ENCODE peak calls at places on chromosome 11, in eight cellular contexts. Y is psoas muscle; I is H7; G is small intestine; F is mammary epithelial cell; U is right lobe of liver; R is naive thymus-derived CD4-positive, alpha-beta T cell; Q is right atrium auricular region. V is an unnamed sample. For H3K36me3, the result is how much of the 10 kb centered on the place peaks cover.

GRCh38 chr11:7672960-7673723 is at the start of gene CYB5R2:
- DNase-seq in Y (peak), I (peak), G (peak), F (no peak), U (peak), R (no peak), Q (no peak), V (no peak)

GRCh38 chr11:103610435-103610834 is 426.0 kb upstream of the DDI1 start:
- DNase-seq in Y (no peak), I (no peak), G (no peak), F (no peak), U (no peak), R (no peak), Q (no peak), V (no peak)

GRCh38 chr11:2931771-2932738 is 2.8 kb upstream of the PHLDA2 start:
- DNase-seq in Y (peak), I (peak), G (no peak), F (peak), U (no peak), R (no peak), Q (no peak), V (no peak)

GRCh38 chr11:69325446-69325845 is 31.5 kb downstream of the MYEOV start:
- DNase-seq in Y (no peak), I (no peak), G (no peak), F (no peak), U (peak), R (no peak), Q (no peak), V (no peak)

GRCh38 chr11:6219359-6219758 is 14.0 kb downstream of the C11orf42 start:
- DNase-seq in Y (no peak), I (no peak), G (peak), F (peak), U (no peak), R (no peak), Q (peak), V (no peak)

GRCh38 chr11:48172818-48173609 is 43.6 kb upstream of the OR4B1 start:
- DNase-seq in Y (peak), I (peak), G (peak), F (peak), U (peak), R (peak), Q (peak), V (peak)

GRCh38 chr11:58513747-58514367 is 6.0 kb upstream of the OR5B21 start:
- DNase-seq in Y (peak), I (peak), G (peak), F (peak), U (no peak), R (no peak), Q (no peak), V (peak)

GRCh38 chr11:64438986-64439771 is 80.2 kb downstream of the RPS6KA4 start:
- DNase-seq in Y (no peak), I (peak), G (no peak), F (peak), U (no peak), R (no peak), Q (no peak), V (no peak)

GRCh38 chr11:59559886-59560285 is 48.5 kb downstream of the OR4D9 start:
- DNase-seq in Y (no peak), I (peak), G (no peak), F (no peak), U (no peak), R (no peak), Q (no peak), V (no peak)

GRCh38 chr11:17439316-17439782 is 37.3 kb downstream of the ABCC8 start:
- DNase-seq in Y (no peak), I (peak), G (peak), F (no peak), U (no peak), R (no peak), Q (no peak), V (no peak)

GRCh38 chr11:70209391-70209912 is 6.4 kb downstream of the FADD start:
- DNase-seq in Y (no peak), I (no peak), G (no peak), F (no peak), U (no peak), R (no peak), Q (no peak), V (no peak)

GRCh38 chr11:47330002-47330911 is 22.2 kb downstream of the MYBPC3 start:
- DNase-seq in Y (peak), I (peak), G (peak), F (no peak), U (no peak), R (no peak), Q (no peak), V (no peak)

GRCh38 chr11:117815262-117815803 is 9.2 kb downstream of the FXYD2 start:
- DNase-seq in Y (peak), I (no peak), G (peak), F (no peak), U (no peak), R (peak), Q (no peak), V (peak)

GRCh38 chr11:719214-720016 is 13.4 kb downstream of the EPS8L2 start:
- DNase-seq in Y (no peak), I (peak), G (no peak), F (no peak), U (no peak), R (no peak), Q (no peak), V (no peak)

GRCh38 chr11:66432597-66432996 is 6.1 kb downstream of the MRPL11 start:
- DNase-seq in Y (no peak), I (no peak), G (no peak), F (no peak), U (no peak), R (no peak), Q (no peak), V (no peak)

GRCh38 chr11:75028321-75029097 is 39.8 kb downstream of the NEU3 start:
- DNase-seq in Y (no peak), I (no peak), G (no peak), F (no peak), U (no peak), R (no peak), Q (no peak), V (no peak)

GRCh38 chr11:128565881-128566280 is 21.5 kb downstream of the ETS1 start:
- DNase-seq in Y (no peak), I (no peak), G (peak), F (no peak), U (no peak), R (no peak), Q (no peak), V (no peak)

GRCh38 chr11:35307221-35307621 is 112.1 kb downstream of the SLC1A2 start:
- DNase-seq in Y (no peak), I (no peak), G (no peak), F (no peak), U (no peak), R (no peak), Q (no peak), V (no peak)

GRCh38 chr11:130314184-130314748 is 451 bp downstream of the ZBTB44 start:
- DNase-seq in Y (peak), I (peak), G (peak), F (peak), U (peak), R (peak), Q (no peak), V (peak)

GRCh38 chr11:68385128-68385527 is 72.7 kb downstream of the LRP5 start:
- DNase-seq in Y (no peak), I (no peak), G (no peak), F (no peak), U (peak), R (no peak), Q (no peak), V (no peak)

DNA sequence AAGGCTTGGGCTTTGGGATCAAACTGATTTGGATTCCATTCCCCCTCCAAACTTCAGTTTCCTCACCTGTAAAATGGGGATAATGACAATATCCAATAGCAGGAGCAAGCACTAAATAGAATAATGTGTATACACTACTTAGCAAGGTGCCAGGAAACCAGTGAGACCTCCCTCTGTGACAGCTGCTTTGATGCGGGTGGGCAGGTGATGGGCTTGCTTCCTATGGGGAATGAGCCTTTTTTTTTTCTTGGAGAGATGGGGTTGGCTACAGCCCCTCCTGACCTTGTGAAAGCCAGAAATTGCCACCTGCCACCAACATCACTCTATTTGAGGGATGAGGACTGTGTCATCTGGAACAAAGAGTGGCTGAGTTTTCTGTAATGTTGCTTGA is 1.1 kb downstream of the CD82 start:
- DNase-seq in Y (no peak), I (peak), G (no peak), F (no peak), U (no peak), R (no peak), Q (no peak), V (no peak)
- H3K4me3 ChIP-seq in Y (peak), I (no peak), G (no peak), F (peak), U (peak), R (peak), Q (no peak), V (peak)

GRCh38 chr11:62560566-62561103 is 13.1 kb downstream of the EEF1G start:
- DNase-seq in Y (peak), I (peak), G (peak), F (peak), U (peak), R (peak), Q (peak), V (peak)
- H3K36me3 ChIP-seq in Y (half or more), I (under half), G (under half), F (under half), U (half or more), R (under half), Q (half or more), V (under half)

DNA sequence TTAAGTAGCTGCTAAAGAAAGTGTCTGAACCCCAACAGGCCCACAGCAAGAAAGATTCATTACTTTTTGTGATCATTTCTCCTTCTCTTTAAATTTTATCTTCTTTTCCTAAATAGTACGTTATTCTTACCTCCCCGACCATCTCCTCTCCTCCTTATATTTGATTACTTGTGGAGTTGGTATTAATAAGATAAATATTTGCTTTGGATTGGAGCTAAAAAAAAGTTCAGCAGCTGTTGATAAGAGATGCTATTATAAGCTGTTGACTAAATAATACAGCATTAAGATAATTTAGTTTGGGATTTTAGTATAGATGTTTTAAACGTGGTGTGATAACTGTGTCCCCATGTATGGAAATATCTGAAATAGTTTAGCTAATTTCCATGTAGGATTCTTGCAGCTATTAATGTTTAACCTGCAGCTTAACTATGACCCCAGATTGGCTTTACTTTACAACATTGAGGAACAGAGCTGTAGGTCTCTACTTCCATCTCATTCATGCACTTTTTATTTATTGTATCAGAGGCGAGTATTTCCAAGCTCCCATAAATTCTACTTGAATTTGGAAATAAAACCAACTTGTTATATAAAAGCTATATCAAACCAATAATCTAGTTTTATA is 37.8 kb downstream of the ZNF143 start:
- DNase-seq in Y (no peak), I (no peak), G (peak), F (no peak), U (no peak), R (no peak), Q (no peak), V (no peak)
- H3K4me3 ChIP-seq in Y (no peak), I (no peak), G (no peak), F (no peak), U (no peak), R (no peak), Q (no peak), V (no peak)

GRCh38 chr11:27158763-27159679 is 118.4 kb downstream of the BBOX1 start:
- DNase-seq in Y (peak), I (peak), G (peak), F (peak), U (no peak), R (no peak), Q (no peak), V (peak)

GRCh38 chr11:27166130-27166529 is 125.5 kb downstream of the BBOX1 start:
- DNase-seq in Y (no peak), I (no peak), G (no peak), F (no peak), U (no peak), R (no peak), Q (no peak), V (no peak)

GRCh38 chr11:27162237-27162636 is 121.6 kb downstream of the BBOX1 start:
- DNase-seq in Y (no peak), I (no peak), G (no peak), F (no peak), U (no peak), R (no peak), Q (no peak), V (no peak)

DNA sequence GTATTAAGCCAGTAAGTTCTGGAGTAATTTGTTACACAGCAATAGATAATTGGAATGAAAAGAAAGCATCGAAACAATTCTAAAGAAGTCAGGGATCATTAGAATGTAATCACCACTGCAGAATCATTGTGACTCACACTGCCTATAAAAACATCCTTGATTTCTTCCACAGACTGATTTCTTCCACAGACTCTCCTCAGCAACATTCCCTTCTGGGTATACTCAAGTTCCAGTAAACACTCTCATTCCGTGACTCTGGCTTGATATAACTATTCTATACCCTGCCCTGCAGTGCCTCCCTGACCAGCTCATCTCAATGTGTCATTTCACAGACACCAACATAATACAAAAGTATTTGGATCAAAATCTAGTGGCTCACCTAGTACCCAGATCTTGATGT is 120.5 kb downstream of the BBOX1 start:
- DNase-seq in Y (no peak), I (no peak), G (no peak), F (peak), U (no peak), R (no peak), Q (no peak), V (no peak)
- H3K36me3 ChIP-seq in Y (under half), I (under half), G (under half), F (under half), U (under half), R (under half), Q (under half), V (under half)

DNA sequence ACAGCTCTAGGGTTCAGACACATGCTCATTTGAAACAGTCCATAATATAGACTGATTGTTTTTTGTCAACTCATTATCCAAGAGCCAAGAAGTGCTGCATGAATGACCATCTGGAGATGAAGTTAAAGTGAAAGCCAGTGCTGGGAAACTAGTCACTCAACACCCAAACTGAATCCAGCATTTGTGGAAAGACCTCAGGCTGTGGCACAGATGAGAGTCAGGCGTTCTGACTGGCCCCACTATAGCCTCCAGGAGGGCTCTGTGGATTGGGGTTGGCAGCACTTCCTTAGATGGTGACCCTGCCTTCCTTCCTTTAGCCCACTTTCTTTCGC is 2.1 kb downstream of the FEZ1 start:
- DNase-seq in Y (no peak), I (peak), G (no peak), F (no peak), U (no peak), R (no peak), Q (no peak), V (no peak)
- H3K4me3 ChIP-seq in Y (peak), I (peak), G (no peak), F (no peak), U (no peak), R (no peak), Q (no peak), V (no peak)

GRCh38 chr11:20095189-20095588 is 65.1 kb downstream of the DBX1 start:
- DNase-seq in Y (no peak), I (no peak), G (no peak), F (no peak), U (no peak), R (no peak), Q (no peak), V (no peak)
- H3K36me3 ChIP-seq in Y (half or more), I (under half), G (under half), F (under half), U (half or more), R (under half), Q (half or more), V (under half)

GRCh38 chr11:15865212-15865987 is 490.9 kb downstream of the SOX6 start:
- DNase-seq in Y (no peak), I (no peak), G (no peak), F (peak), U (no peak), R (no peak), Q (no peak), V (no peak)
- H3K4me3 ChIP-seq in Y (no peak), I (no peak), G (no peak), F (no peak), U (no peak), R (no peak), Q (no peak), V (no peak)

DNA sequence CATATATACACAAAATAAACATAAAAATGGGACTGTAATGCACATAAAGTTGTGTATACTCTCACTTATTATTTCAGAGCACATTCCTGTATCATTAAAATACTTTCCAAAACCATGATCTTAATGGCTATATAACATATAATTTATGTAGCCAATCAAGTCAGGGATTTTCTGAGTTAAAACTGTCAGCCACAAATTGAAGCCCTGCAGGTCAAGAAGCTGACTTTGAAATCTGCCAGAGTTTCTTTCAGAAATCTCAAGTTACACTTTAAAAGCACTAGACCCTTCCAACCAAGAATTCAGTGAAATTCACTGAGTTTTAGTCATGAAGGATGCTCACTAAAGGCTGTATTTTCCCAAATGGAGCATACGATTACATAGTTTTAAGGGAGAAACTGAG is 47.6 kb downstream of the PHF21A start:
- DNase-seq in Y (no peak), I (no peak), G (no peak), F (no peak), U (no peak), R (no peak), Q (no peak), V (no peak)
- H3K36me3 ChIP-seq in Y (under half), I (under half), G (under half), F (under half), U (under half), R (under half), Q (under half), V (under half)

DNA sequence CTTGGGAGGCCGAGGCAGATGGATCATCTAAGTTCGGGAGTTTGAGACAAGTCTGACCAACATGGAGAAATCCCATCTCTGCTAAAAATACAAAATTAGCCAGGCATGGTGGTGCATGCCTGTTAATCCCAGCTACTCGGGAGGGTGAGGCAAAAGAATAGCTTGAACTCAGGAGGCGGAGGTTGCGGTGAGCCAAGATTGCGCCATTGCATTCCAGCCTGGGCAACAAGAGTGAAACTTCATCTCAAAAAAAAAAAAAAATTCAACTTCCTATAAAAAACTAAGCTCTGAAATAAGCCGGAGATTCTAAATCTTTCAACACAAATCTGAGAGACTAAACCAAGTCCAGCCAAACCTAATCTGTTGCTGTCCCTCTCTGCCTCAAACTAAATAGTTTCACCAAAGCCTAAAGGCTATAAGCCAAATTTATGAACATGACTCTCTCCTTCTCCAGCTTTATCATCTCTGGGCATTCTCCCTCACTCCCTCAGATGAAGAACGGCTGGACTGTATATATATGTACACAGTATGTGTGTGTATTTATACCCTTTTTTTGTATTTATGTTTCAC is 3.7 kb downstream of the CLNS1A start:
- DNase-seq in Y (no peak), I (no peak), G (no peak), F (no peak), U (peak), R (no peak), Q (no peak), V (no peak)
- H3K4me3 ChIP-seq in Y (no peak), I (no peak), G (no peak), F (no peak), U (no peak), R (no peak), Q (no peak), V (no peak)

V was measured in Karpas-422.